ENCODE peak calls at places on chromosomes 13 and 19, in eight cellular contexts. H is stimulated activated CD8-positive, alpha-beta memory T cell treated with anti-CD3 and anti-CD28 coated beads, Interleukin-7, amount 100 ng/mL, for 1 hour; F is non-pigmented ciliary epithelial cell; E is stimulated activated CD4-positive, alpha-beta T cell treated with anti-CD3 and anti-CD28 coated beads, Interleukin-1b, Interleukin-23, amount 100 ng/mL, for 4 hours; C is RWPE1; Q is T1000; O is uterus; K is ACHN. L is an unnamed sample.

GRCh38 chr13:80224468-80224867 is 116.5 kb downstream of the SPRY2 start:
- DNase-seq in H (no peak), F (no peak), E (no peak), C (peak), Q (no peak), O (no peak), K (no peak), L (no peak)

GRCh38 chr19:39351537-39352037 is 9.4 kb downstream of the SAMD4B start:
- DNase-seq in H (no peak), F (no peak), E (no peak), C (no peak), Q (no peak), O (no peak), K (no peak), L (no peak)

GRCh38 chr19:35257113-35257461 is 8.3 kb downstream of the LSR start:
- DNase-seq in H (no peak), F (no peak), E (no peak), C (no peak), Q (no peak), O (no peak), K (no peak), L (no peak)

GRCh38 chr13:85610024-85610423 is 189.2 kb downstream of the SLITRK6 start:
- DNase-seq in H (no peak), F (no peak), E (no peak), C (no peak), Q (no peak), O (no peak), K (no peak), L (no peak)

GRCh38 chr19:2464389-2464788 is 7.6 kb upstream of the LMNB2 start:
- DNase-seq in H (no peak), F (no peak), E (no peak), C (no peak), Q (no peak), O (no peak), K (no peak), L (no peak)

GRCh38 chr13:32639502-32640105 is 53.4 kb downstream of the PDS5B start:
- DNase-seq in H (peak), F (peak), E (no peak), C (peak), Q (no peak), O (peak), K (peak), L (peak)

GRCh38 chr13:97122381-97122996 is 99.6 kb upstream of the MBNL2 start:
- DNase-seq in H (no peak), F (no peak), E (no peak), C (peak), Q (no peak), O (no peak), K (peak), L (peak)

GRCh38 chr19:41883821-41884733 is 1.1 kb downstream of the ARHGEF1 start:
- DNase-seq in H (peak), F (peak), E (peak), C (peak), Q (peak), O (peak), K (peak), L (peak)

GRCh38 chr13:63367522-63368198 is 1952.0 kb upstream of the PCDH20 start:
- DNase-seq in H (no peak), F (no peak), E (no peak), C (no peak), Q (no peak), O (no peak), K (no peak), L (no peak)

GRCh38 chr19:19460761-19461265 is 54.5 kb downstream of the TSSK6 start:
- DNase-seq in H (peak), F (no peak), E (peak), C (no peak), Q (no peak), O (no peak), K (no peak), L (peak)

GRCh38 chr13:19185086-19185864 is 3.7 kb upstream of the TUBA3C start:
- DNase-seq in H (no peak), F (no peak), E (no peak), C (no peak), Q (no peak), O (no peak), K (no peak), L (no peak)

GRCh38 chr13:109816112-109816978 is 30.0 kb upstream of the IRS2 start:
- DNase-seq in H (no peak), F (no peak), E (no peak), C (peak), Q (peak), O (no peak), K (no peak), L (peak)

GRCh38 chr13:28355046-28355821 is 139.7 kb downstream of the FLT1 start:
- DNase-seq in H (no peak), F (no peak), E (no peak), C (no peak), Q (no peak), O (no peak), K (no peak), L (no peak)

GRCh38 chr19:6516018-6516658 is 14.0 kb upstream of the TUBB4A start:
- DNase-seq in H (no peak), F (peak), E (peak), C (peak), Q (no peak), O (peak), K (peak), L (peak)

GRCh38 chr19:49361438-49362047 is 673 bp downstream of the TEAD2 start:
- DNase-seq in H (no peak), F (no peak), E (no peak), C (peak), Q (peak), O (peak), K (peak), L (peak)

GRCh38 chr13:26867451-26868067 is 107.0 kb upstream of the GPR12 start:
- DNase-seq in H (no peak), F (no peak), E (no peak), C (peak), Q (no peak), O (no peak), K (peak), L (peak)

GRCh38 chr13:29954082-29955043 is 103.9 kb upstream of the UBL3 start:
- DNase-seq in H (no peak), F (no peak), E (no peak), C (no peak), Q (no peak), O (no peak), K (no peak), L (no peak)

GRCh38 chr19:17121736-17122293 is 46.2 kb downstream of the MYO9B start:
- DNase-seq in H (no peak), F (no peak), E (no peak), C (no peak), Q (no peak), O (no peak), K (no peak), L (no peak)

GRCh38 chr13:31927219-31927653 is 104.3 kb upstream of the FRY start:
- DNase-seq in H (no peak), F (no peak), E (no peak), C (no peak), Q (no peak), O (no peak), K (no peak), L (peak)

GRCh38 chr19:39398297-39398864 is 7.2 kb downstream of the MED29 start:
- DNase-seq in H (no peak), F (no peak), E (no peak), C (peak), Q (peak), O (peak), K (peak), L (peak)

GRCh38 chr13:110193491-110193890 is 113.5 kb downstream of the COL4A1 start:
- DNase-seq in H (no peak), F (no peak), E (no peak), C (no peak), Q (no peak), O (no peak), K (no peak), L (no peak)

GRCh38 chr13:45082964-45083363 is 37.3 kb upstream of the GTF2F2 start:
- DNase-seq in H (no peak), F (no peak), E (no peak), C (peak), Q (no peak), O (no peak), K (no peak), L (no peak)

GRCh38 chr19:54724142-54724541 is at the start of gene KIR3DL3:
- DNase-seq in H (no peak), F (no peak), E (no peak), C (no peak), Q (no peak), O (no peak), K (no peak), L (no peak)

GRCh38 chr19:19539738-19540703 is 2.0 kb downstream of the CILP2 start:
- DNase-seq in H (no peak), F (no peak), E (peak), C (peak), Q (peak), O (peak), K (peak), L (peak)

GRCh38 chr13:77033717-77034302 is 6.9 kb upstream of the FBXL3 start:
- DNase-seq in H (no peak), F (no peak), E (no peak), C (peak), Q (no peak), O (no peak), K (no peak), L (no peak)

GRCh38 chr13:99614465-99614885 is 113.2 kb downstream of the TM9SF2 start:
- DNase-seq in H (no peak), F (no peak), E (peak), C (peak), Q (no peak), O (no peak), K (peak), L (no peak)

GRCh38 chr13:88592105-88592504 is 920.9 kb downstream of the SLITRK5 start:
- DNase-seq in H (no peak), F (no peak), E (no peak), C (no peak), Q (no peak), O (no peak), K (no peak), L (no peak)

GRCh38 chr19:4388171-4389063 is 11.9 kb downstream of the SH3GL1 start:
- DNase-seq in H (no peak), F (no peak), E (no peak), C (no peak), Q (no peak), O (no peak), K (no peak), L (no peak)

GRCh38 chr19:40677156-40677555 is 13.3 kb downstream of the NUMBL start:
- DNase-seq in H (no peak), F (no peak), E (no peak), C (no peak), Q (no peak), O (no peak), K (no peak), L (no peak)

GRCh38 chr19:33273881-33274662 is 28.3 kb downstream of the CEBPA start:
- DNase-seq in H (no peak), F (peak), E (peak), C (no peak), Q (no peak), O (peak), K (no peak), L (peak)